ENCODE peak calls at places on chromosomes 1 and 21, in eight cellular contexts. X is NCI-H2171; U is activated CD4-positive, alpha-beta memory T cell treated with anti-CD3 and anti-CD28 coated beads for 36 hours; V is GM06990; W is HL-60; Y is left lung; D is activated naive CD4-positive, alpha-beta T cell; P is progenitor cell of endocrine pancreas. F is an unnamed sample.

GRCh38 chr1:232891656-232892317 is 58.6 kb upstream of the NTPCR start:
- DNase-seq in V (no peak), Y (no peak), U (no peak), P (no peak), D (no peak), X (no peak), W (peak; percentile 77), F (no peak)

GRCh38 chr1:21814241-21814918 is 2.3 kb downstream of the LDLRAD2 start:
- DNase-seq in X (no peak), U (peak; percentile 36), D (no peak), P (peak; percentile 60), Y (no peak), V (peak; percentile 62), W (peak; percentile 60), F (no peak)

GRCh38 chr1:232949636-232950196 is 695 bp upstream of the NTPCR start:
- DNase-seq in U (no peak), P (no peak), X (no peak), Y (no peak), V (no peak), D (no peak), W (no peak), F (no peak)

GRCh38 chr1:222310830-222311229 is 237.1 kb downstream of the HHIPL2 start:
- DNase-seq in P (no peak), Y (no peak), D (no peak), U (peak; percentile 15), W (no peak), V (no peak), X (no peak), F (peak; percentile 30)

GRCh38 chr1:29478046-29478791 is 241.9 kb downstream of the PTPRU start:
- DNase-seq in V (no peak), U (no peak), P (peak; percentile 71), W (no peak), X (no peak), D (no peak), Y (no peak), F (no peak)

GRCh38 chr1:175192111-175192629 is 406 bp downstream of the KIAA0040 start:
- DNase-seq in P (no peak), W (no peak), U (peak; percentile 59), D (no peak), V (peak; percentile 29), Y (peak; percentile 65), X (peak; percentile 56), F (no peak)

GRCh38 chr21:30340714-30341573 is 3.5 kb upstream of the KRTAP27-1 start:
- DNase-seq in X (no peak), D (no peak), W (no peak), Y (no peak), U (peak; percentile 37), P (peak; percentile 34), V (no peak), F (peak; percentile 27)

GRCh38 chr1:99726818-99727217 is 39.6 kb downstream of the FRRS1 start:
- DNase-seq in P (no peak), V (no peak), W (no peak), X (no peak), Y (no peak), U (no peak), D (no peak), F (no peak)

GRCh38 chr1:35883681-35884155 is 709 bp downstream of the AGO1 start:
- DNase-seq in X (peak; percentile 62), Y (peak; percentile 50), W (no peak), P (peak; percentile 68), D (peak; percentile 13), V (peak; percentile 55), U (peak; percentile 57), F (peak; percentile 38)

GRCh38 chr1:203582568-203582967 is 44.1 kb upstream of the ATP2B4 start:
- DNase-seq in D (no peak), Y (no peak), W (no peak), X (no peak), V (no peak), P (no peak), U (no peak), F (no peak)

GRCh38 chr1:191895462-191896058 is 262.7 kb upstream of the RGS18 start:
- DNase-seq in D (no peak), U (no peak), X (no peak), W (no peak), P (no peak), Y (no peak), V (no peak), F (no peak)

GRCh38 chr1:181040284-181040865 is 6.6 kb downstream of the MR1 start:
- DNase-seq in W (no peak), X (no peak), P (no peak), V (no peak), Y (no peak), U (no peak), D (no peak), F (no peak)

GRCh38 chr1:152926091-152926490 is 17.7 kb downstream of the IVL start:
- DNase-seq in U (no peak), D (no peak), P (no peak), W (no peak), X (no peak), Y (no peak), V (no peak), F (no peak)

GRCh38 chr1:203335503-203335902 is 15.4 kb downstream of the FMOD start:
- DNase-seq in D (no peak), V (no peak), W (no peak), X (no peak), U (no peak), P (no peak), Y (no peak), F (no peak)

GRCh38 chr1:10672376-10673050 is 123.9 kb downstream of the CASZ1 start:
- DNase-seq in X (no peak), V (no peak), D (no peak), P (no peak), W (no peak), U (no peak), Y (no peak), F (peak; percentile 53)

GRCh38 chr1:117821782-117822447 is 107.5 kb downstream of the GDAP2 start:
- DNase-seq in U (no peak), X (no peak), W (no peak), D (no peak), P (no peak), V (no peak), Y (no peak), F (no peak)

GRCh38 chr1:84916897-84917296 is 23.9 kb upstream of the LPAR3 start:
- DNase-seq in W (no peak), P (no peak), Y (no peak), U (no peak), V (no peak), X (no peak), D (no peak), F (no peak)

GRCh38 chr1:230548997-230549396 is 93.3 kb upstream of the COG2 start:
- DNase-seq in Y (no peak), V (no peak), P (no peak), W (no peak), X (peak; percentile 63), D (no peak), U (no peak), F (no peak)